ENCODE peak calls at places on chromosome 1, in nine cellular contexts. One of them, this sample, is unnamed.

GRCh38 chr1:29164588-29164987 is 17.1 kb downstream of the SRSF4 start:
- DNase-seq in heart left ventricle: no peak
- DNase-seq in endothelial cell: no peak
- DNase-seq in A549: no peak
- DNase-seq in GM23338: peak
- DNase-seq in HFF-Myc: no peak
- DNase-seq in Calu3: no peak
- DNase-seq in stomach: no peak
- DNase-seq in tibial artery: no peak
- DNase-seq in this sample: no peak

GRCh38 chr1:209807509-209807908 is 1.6 kb upstream of the IRF6 start:
- DNase-seq in heart left ventricle: no peak
- DNase-seq in endothelial cell: no peak
- DNase-seq in A549: no peak
- DNase-seq in GM23338: no peak
- DNase-seq in HFF-Myc: no peak
- DNase-seq in Calu3: no peak
- DNase-seq in stomach: no peak
- DNase-seq in tibial artery: no peak
- DNase-seq in this sample: no peak

GRCh38 chr1:162709132-162709860 is 77.0 kb downstream of the DDR2 start:
- DNase-seq in heart left ventricle: no peak
- DNase-seq in endothelial cell: no peak
- DNase-seq in A549: no peak
- DNase-seq in GM23338: no peak
- DNase-seq in HFF-Myc: no peak
- DNase-seq in Calu3: no peak
- DNase-seq in stomach: no peak
- DNase-seq in tibial artery: no peak
- DNase-seq in this sample: no peak

GRCh38 chr1:226631229-226632000 is 82.9 kb downstream of the STUM start:
- DNase-seq in heart left ventricle: no peak
- DNase-seq in endothelial cell: no peak
- DNase-seq in A549: no peak
- DNase-seq in GM23338: no peak
- DNase-seq in HFF-Myc: no peak
- DNase-seq in Calu3: no peak
- DNase-seq in stomach: no peak
- DNase-seq in tibial artery: peak
- DNase-seq in this sample: no peak

GRCh38 chr1:214463596-214463995 is 87.8 kb downstream of the PTPN14 start:
- DNase-seq in heart left ventricle: no peak
- DNase-seq in endothelial cell: no peak
- DNase-seq in A549: no peak
- DNase-seq in GM23338: no peak
- DNase-seq in HFF-Myc: no peak
- DNase-seq in Calu3: no peak
- DNase-seq in stomach: no peak
- DNase-seq in tibial artery: no peak
- DNase-seq in this sample: no peak

GRCh38 chr1:199029855-199030254 is 391.0 kb downstream of the PTPRC start:
- DNase-seq in heart left ventricle: no peak
- DNase-seq in endothelial cell: no peak
- DNase-seq in A549: no peak
- DNase-seq in GM23338: no peak
- DNase-seq in HFF-Myc: no peak
- DNase-seq in Calu3: no peak
- DNase-seq in stomach: no peak
- DNase-seq in tibial artery: no peak
- DNase-seq in this sample: no peak

GRCh38 chr1:22739648-22740385 is 29.2 kb downstream of the EPHB2 start:
- DNase-seq in heart left ventricle: no peak
- DNase-seq in endothelial cell: no peak
- DNase-seq in A549: peak
- DNase-seq in GM23338: no peak
- DNase-seq in HFF-Myc: peak
- DNase-seq in Calu3: no peak
- DNase-seq in stomach: no peak
- DNase-seq in tibial artery: peak
- DNase-seq in this sample: no peak

GRCh38 chr1:45804671-45804973 is 1.2 kb downstream of the MAST2 start:
- DNase-seq in heart left ventricle: no peak
- DNase-seq in endothelial cell: no peak
- DNase-seq in A549: no peak
- DNase-seq in GM23338: no peak
- DNase-seq in HFF-Myc: no peak
- DNase-seq in Calu3: no peak
- DNase-seq in stomach: no peak
- DNase-seq in tibial artery: no peak
- DNase-seq in this sample: no peak

GRCh38 chr1:88655685-88656299 is 28.3 kb upstream of the PKN2 start:
- DNase-seq in heart left ventricle: no peak
- DNase-seq in endothelial cell: no peak
- DNase-seq in A549: no peak
- DNase-seq in GM23338: peak
- DNase-seq in HFF-Myc: no peak
- DNase-seq in Calu3: no peak
- DNase-seq in stomach: no peak
- DNase-seq in tibial artery: no peak
- DNase-seq in this sample: no peak

GRCh38 chr1:202241376-202242079 is 47.9 kb downstream of the LGR6 start:
- DNase-seq in heart left ventricle: peak
- DNase-seq in endothelial cell: no peak
- DNase-seq in A549: no peak
- DNase-seq in GM23338: no peak
- DNase-seq in HFF-Myc: no peak
- DNase-seq in Calu3: peak
- DNase-seq in stomach: peak
- DNase-seq in tibial artery: peak
- DNase-seq in this sample: no peak

GRCh38 chr1:240031009-240031408 is 60.7 kb upstream of the FMN2 start:
- DNase-seq in heart left ventricle: no peak
- DNase-seq in endothelial cell: no peak
- DNase-seq in A549: peak
- DNase-seq in GM23338: no peak
- DNase-seq in HFF-Myc: peak
- DNase-seq in Calu3: peak
- DNase-seq in stomach: no peak
- DNase-seq in tibial artery: no peak
- DNase-seq in this sample: no peak
- TF ChIP-seq CTCF in heart left ventricle: no peak
- TF ChIP-seq CTCF in endothelial cell: no peak
- TF ChIP-seq CTCF in A549: no peak
- TF ChIP-seq CTCF in GM23338: no peak
- TF ChIP-seq CTCF in HFF-Myc: no peak
- TF ChIP-seq CTCF in Calu3: no peak
- TF ChIP-seq CTCF in stomach: no peak
- TF ChIP-seq CTCF in tibial artery: no peak
- TF ChIP-seq CTCF in this sample: no peak

GRCh38 chr1:3348196-3348865 is 106.1 kb upstream of the ARHGEF16 start:
- DNase-seq in heart left ventricle: peak
- DNase-seq in endothelial cell: no peak
- DNase-seq in A549: no peak
- DNase-seq in GM23338: no peak
- DNase-seq in HFF-Myc: no peak
- DNase-seq in Calu3: no peak
- DNase-seq in stomach: no peak
- DNase-seq in tibial artery: no peak
- DNase-seq in this sample: no peak

GRCh38 chr1:3349968-3350299 is 104.5 kb upstream of the ARHGEF16 start:
- DNase-seq in heart left ventricle: no peak
- DNase-seq in endothelial cell: no peak
- DNase-seq in A549: no peak
- DNase-seq in GM23338: no peak
- DNase-seq in HFF-Myc: no peak
- DNase-seq in Calu3: no peak
- DNase-seq in stomach: no peak
- DNase-seq in tibial artery: no peak
- DNase-seq in this sample: no peak

GRCh38 chr1:3350441-3351261 is 103.8 kb upstream of the ARHGEF16 start:
- DNase-seq in heart left ventricle: peak
- DNase-seq in endothelial cell: no peak
- DNase-seq in A549: no peak
- DNase-seq in GM23338: no peak
- DNase-seq in HFF-Myc: no peak
- DNase-seq in Calu3: no peak
- DNase-seq in stomach: peak
- DNase-seq in tibial artery: peak
- DNase-seq in this sample: no peak

GRCh38 chr1:3347257-3348020 is 107.0 kb upstream of the ARHGEF16 start:
- DNase-seq in heart left ventricle: no peak
- DNase-seq in endothelial cell: no peak
- DNase-seq in A549: no peak
- DNase-seq in GM23338: no peak
- DNase-seq in HFF-Myc: no peak
- DNase-seq in Calu3: no peak
- DNase-seq in stomach: peak
- DNase-seq in tibial artery: no peak
- DNase-seq in this sample: no peak

GRCh38 chr1:3349161-3349967 is 105.1 kb upstream of the ARHGEF16 start:
- DNase-seq in heart left ventricle: peak
- DNase-seq in endothelial cell: no peak
- DNase-seq in A549: peak
- DNase-seq in GM23338: no peak
- DNase-seq in HFF-Myc: no peak
- DNase-seq in Calu3: peak
- DNase-seq in stomach: peak
- DNase-seq in tibial artery: no peak
- DNase-seq in this sample: no peak
- TF ChIP-seq CTCF in heart left ventricle: peak
- TF ChIP-seq CTCF in endothelial cell: no peak
- TF ChIP-seq CTCF in A549: no peak
- TF ChIP-seq CTCF in GM23338: peak
- TF ChIP-seq CTCF in HFF-Myc: peak
- TF ChIP-seq CTCF in Calu3: peak
- TF ChIP-seq CTCF in stomach: no peak
- TF ChIP-seq CTCF in tibial artery: peak
- TF ChIP-seq CTCF in this sample: no peak

GRCh38 chr1:109190189-109190588 is 23.5 kb upstream of the SARS1 start:
- DNase-seq in heart left ventricle: no peak
- DNase-seq in endothelial cell: no peak
- DNase-seq in A549: no peak
- DNase-seq in GM23338: no peak
- DNase-seq in HFF-Myc: no peak
- DNase-seq in Calu3: no peak
- DNase-seq in stomach: no peak
- DNase-seq in tibial artery: no peak
- DNase-seq in this sample: no peak

GRCh38 chr1:109191377-109191776 is 22.3 kb upstream of the SARS1 start:
- DNase-seq in heart left ventricle: no peak
- DNase-seq in endothelial cell: no peak
- DNase-seq in A549: no peak
- DNase-seq in GM23338: peak
- DNase-seq in HFF-Myc: no peak
- DNase-seq in Calu3: peak
- DNase-seq in stomach: no peak
- DNase-seq in tibial artery: no peak
- DNase-seq in this sample: no peak

GRCh38 chr1:109192433-109192832 is 21.3 kb upstream of the SARS1 start:
- DNase-seq in heart left ventricle: no peak
- DNase-seq in endothelial cell: no peak
- DNase-seq in A549: no peak
- DNase-seq in GM23338: no peak
- DNase-seq in HFF-Myc: no peak
- DNase-seq in Calu3: no peak
- DNase-seq in stomach: no peak
- DNase-seq in tibial artery: no peak
- DNase-seq in this sample: no peak

GRCh38 chr1:109197163-109198042 is 16.3 kb upstream of the SARS1 start:
- DNase-seq in heart left ventricle: peak
- DNase-seq in endothelial cell: peak
- DNase-seq in A549: peak
- DNase-seq in GM23338: no peak
- DNase-seq in HFF-Myc: peak
- DNase-seq in Calu3: peak
- DNase-seq in stomach: no peak
- DNase-seq in tibial artery: peak
- DNase-seq in this sample: no peak

DNA sequence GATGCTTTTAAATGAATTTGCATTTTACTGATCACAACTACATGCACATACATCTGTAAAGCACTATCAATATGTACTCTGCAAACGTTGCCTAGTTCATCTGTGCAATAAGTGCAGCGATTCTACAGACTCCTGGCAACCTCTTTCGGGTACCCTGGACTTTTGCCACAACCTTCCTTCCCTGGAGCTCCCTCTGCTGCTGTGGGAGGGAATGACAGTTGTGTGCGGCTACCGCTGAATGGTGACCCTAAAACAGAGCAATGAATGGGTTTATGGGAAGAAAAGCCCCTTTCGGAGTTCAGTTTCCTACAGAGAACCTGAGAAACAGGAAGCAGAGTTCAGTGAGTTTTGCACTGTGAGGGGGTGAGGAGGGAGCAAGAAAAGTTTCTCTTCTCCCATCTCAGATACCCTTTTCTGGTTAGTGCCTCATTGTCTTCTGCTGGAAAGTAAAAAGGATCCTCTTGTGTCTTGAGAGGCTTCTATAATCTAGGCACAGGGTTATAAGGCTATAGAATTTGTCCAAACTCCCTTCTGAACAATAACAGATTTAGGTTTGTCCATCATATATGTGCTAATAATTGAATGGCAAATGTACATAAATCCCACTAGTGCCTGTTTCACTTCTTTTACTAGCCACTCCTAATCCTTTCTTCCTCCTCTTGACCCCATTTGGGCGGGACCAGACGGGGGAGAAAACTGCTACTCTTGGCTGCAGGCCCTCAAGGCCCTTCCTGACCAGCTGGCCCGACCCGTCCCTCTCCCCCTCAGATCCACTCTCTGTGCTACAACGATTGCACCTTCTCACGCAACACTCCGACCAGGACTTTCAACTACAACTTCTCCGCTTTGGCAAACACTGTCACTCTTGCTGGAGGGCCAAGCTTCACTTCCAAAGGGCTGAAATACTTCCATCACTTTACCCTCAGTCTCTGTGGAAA is 19.8 kb upstream of the SARS1 start:
- DNase-seq in heart left ventricle: no peak
- DNase-seq in endothelial cell: peak
- DNase-seq in A549: peak
- DNase-seq in GM23338: peak
- DNase-seq in HFF-Myc: no peak
- DNase-seq in Calu3: peak
- DNase-seq in stomach: peak
- DNase-seq in tibial artery: no peak
- DNase-seq in this sample: peak
- TF ChIP-seq CTCF in heart left ventricle: peak
- TF ChIP-seq CTCF in endothelial cell: peak
- TF ChIP-seq CTCF in A549: peak
- TF ChIP-seq CTCF in GM23338: peak
- TF ChIP-seq CTCF in HFF-Myc: peak
- TF ChIP-seq CTCF in Calu3: peak
- TF ChIP-seq CTCF in stomach: peak
- TF ChIP-seq CTCF in tibial artery: no peak
- TF ChIP-seq CTCF in this sample: peak

DNA sequence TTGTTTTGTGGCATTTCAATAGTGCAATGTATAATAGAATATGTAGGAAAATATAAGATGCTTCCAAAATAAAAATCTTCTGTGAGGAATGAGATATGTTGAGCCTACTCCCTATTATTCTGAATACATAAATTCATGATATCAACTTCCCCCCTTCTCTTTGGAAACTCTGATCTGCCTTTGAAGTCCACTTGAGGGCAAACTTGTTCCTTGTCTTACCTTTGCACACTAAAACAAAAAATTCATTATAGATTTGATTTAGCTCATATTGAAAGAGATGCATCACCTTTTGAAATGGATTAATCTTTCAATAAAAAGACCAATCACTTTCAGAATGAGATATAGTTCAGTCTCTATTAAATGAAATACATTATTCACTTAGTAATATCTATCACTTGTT is 580.7 kb upstream of the ADGRL4 start:
- DNase-seq in heart left ventricle: no peak
- DNase-seq in endothelial cell: no peak
- DNase-seq in A549: no peak
- DNase-seq in GM23338: no peak
- DNase-seq in HFF-Myc: no peak
- DNase-seq in Calu3: no peak
- DNase-seq in stomach: no peak
- DNase-seq in tibial artery: no peak
- DNase-seq in this sample: no peak
- TF ChIP-seq CTCF in heart left ventricle: no peak
- TF ChIP-seq CTCF in endothelial cell: no peak
- TF ChIP-seq CTCF in A549: no peak
- TF ChIP-seq CTCF in GM23338: no peak
- TF ChIP-seq CTCF in HFF-Myc: no peak
- TF ChIP-seq CTCF in Calu3: no peak
- TF ChIP-seq CTCF in stomach: no peak
- TF ChIP-seq CTCF in tibial artery: no peak
- TF ChIP-seq CTCF in this sample: no peak

This sample was measured in glutamatergic neuron.